ENCODE peak calls at places on chromosomes 4 and X, in ten cellular contexts. A is activated T-cell treated with anti-CD3 and anti-CD28 coated beads for 24 hours, H is H54, V is posterior vena cava, E is NCI-H1092 treated with DMSO at 0.1 percent for 48 hours, Y is NCI-H187, B is BE2C, P is AG08396, W is hippocampal formation, Q is LoVo. S is an unnamed sample.

GRCh38 chrX:6861456-6861855 is 286.1 kb upstream of the STS start:
- DNase-seq in A (no peak), H (no peak), V (no peak), E (no peak), Y (no peak), B (no peak), P (no peak), W (no peak), Q (no peak), S (no peak)

GRCh38 chrX:10062352-10062751 is 94.4 kb upstream of the CLCN4 start:
- DNase-seq in A (no peak), H (no peak), V (no peak), E (no peak), Y (no peak), B (no peak), P (no peak), W (no peak), Q (no peak), S (no peak)

GRCh38 chrX:139126493-139126892 is 404.0 kb upstream of the F9 start:
- DNase-seq in A (no peak), H (no peak), V (no peak), E (peak; percentile 18), Y (no peak), B (no peak), P (no peak), W (no peak), Q (no peak), S (no peak)

GRCh38 chr4:182014164-182014563 is 229.0 kb upstream of the TENM3 start:
- DNase-seq in A (no peak), H (no peak), V (no peak), E (no peak), Y (no peak), B (no peak), P (no peak), W (no peak), Q (no peak), S (no peak)

GRCh38 chr4:53545942-53546581 is 45.2 kb downstream of the LNX1 start:
- DNase-seq in A (no peak), H (no peak), V (no peak), E (no peak), Y (no peak), B (no peak), P (no peak), W (no peak), Q (no peak), S (no peak)

GRCh38 chr4:5638976-5639375 is 69.4 kb downstream of the EVC2 start:
- DNase-seq in A (no peak), H (no peak), V (no peak), E (no peak), Y (no peak), B (no peak), P (no peak), W (no peak), Q (no peak), S (no peak)

GRCh38 chr4:87058272-87059073 is 123.7 kb downstream of the AFF1 start:
- DNase-seq in A (peak; percentile 46), H (peak; percentile 18), V (no peak), E (no peak), Y (peak; percentile 67), B (peak; percentile 28), P (no peak), W (peak; percentile 57), Q (peak; percentile 42), S (no peak)

GRCh38 chr4:166165829-166166420 is 292.9 kb downstream of the TLL1 start:
- DNase-seq in A (no peak), H (peak; percentile 4), V (no peak), E (peak; percentile 90), Y (no peak), B (peak; percentile 38), P (peak; percentile 43), W (peak; percentile 81), Q (peak; percentile 81), S (no peak)

GRCh38 chr4:15322016-15322415 is 105.8 kb upstream of the C1QTNF7 start:
- DNase-seq in A (no peak), H (no peak), V (no peak), E (no peak), Y (no peak), B (no peak), P (no peak), W (no peak), Q (no peak), S (no peak)

GRCh38 chrX:140766024-140766611 is 56.6 kb downstream of the LINC00632 start:
- DNase-seq in A (peak; percentile 8), H (no peak), V (no peak), E (peak; percentile 53), Y (no peak), B (peak; percentile 44), P (peak; percentile 42), W (peak; percentile 41), Q (peak; percentile 11), S (no peak)

GRCh38 chr4:1503583-1504471 is 97.6 kb upstream of the NKX1-1 start:
- DNase-seq in A (no peak), H (no peak), V (peak; percentile 72), E (no peak), Y (no peak), B (peak; percentile 14), P (no peak), W (no peak), Q (no peak), S (peak; percentile 80)

GRCh38 chr4:76984788-76985211 is 35.2 kb downstream of the SEPTIN11 start:
- DNase-seq in A (no peak), H (peak; percentile 23), V (peak; percentile 80), E (no peak), Y (no peak), B (no peak), P (peak; percentile 74), W (peak; percentile 24), Q (no peak), S (no peak)

S was measured in left lung.